ENCODE peak calls at places on chromosomes 5 and 9, in five cellular contexts. One of them, this sample, is unnamed.

GRCh38 chr5:167049043-167049663 is 1242.3 kb upstream of the WWC1 start:
- DNase-seq in GM23248: peak
- DNase-seq in IMR-90: no peak
- DNase-seq in effector memory CD4-positive, alpha-beta T cell: no peak
- DNase-seq in CD4-positive, CD25-positive, alpha-beta regulatory T cell: peak
- DNase-seq in this sample: no peak

GRCh38 chr9:133994359-133995011 is 2.4 kb upstream of the VAV2 start:
- DNase-seq in GM23248: peak
- DNase-seq in IMR-90: peak
- DNase-seq in effector memory CD4-positive, alpha-beta T cell: peak
- DNase-seq in CD4-positive, CD25-positive, alpha-beta regulatory T cell: peak
- DNase-seq in this sample: no peak

GRCh38 chr9:134502261-134503211 is 139.1 kb upstream of the COL5A1 start:
- DNase-seq in GM23248: peak
- DNase-seq in IMR-90: peak
- DNase-seq in effector memory CD4-positive, alpha-beta T cell: no peak
- DNase-seq in CD4-positive, CD25-positive, alpha-beta regulatory T cell: no peak
- DNase-seq in this sample: no peak

GRCh38 chr9:95877984-95878383 is 2.5 kb downstream of the ERCC6L2 start:
- DNase-seq in GM23248: no peak
- DNase-seq in IMR-90: no peak
- DNase-seq in effector memory CD4-positive, alpha-beta T cell: no peak
- DNase-seq in CD4-positive, CD25-positive, alpha-beta regulatory T cell: no peak
- DNase-seq in this sample: no peak

GRCh38 chr9:35538361-35539234 is 48.7 kb downstream of the RUSC2 start:
- DNase-seq in GM23248: peak
- DNase-seq in IMR-90: peak
- DNase-seq in effector memory CD4-positive, alpha-beta T cell: no peak
- DNase-seq in CD4-positive, CD25-positive, alpha-beta regulatory T cell: no peak
- DNase-seq in this sample: peak

GRCh38 chr9:37943329-37944265 is 39.7 kb upstream of the SLC25A51 start:
- DNase-seq in GM23248: peak
- DNase-seq in IMR-90: peak
- DNase-seq in effector memory CD4-positive, alpha-beta T cell: no peak
- DNase-seq in CD4-positive, CD25-positive, alpha-beta regulatory T cell: no peak
- DNase-seq in this sample: no peak

GRCh38 chr5:58940446-58940845 is 357.6 kb downstream of the RAB3C start:
- DNase-seq in GM23248: no peak
- DNase-seq in IMR-90: peak
- DNase-seq in effector memory CD4-positive, alpha-beta T cell: no peak
- DNase-seq in CD4-positive, CD25-positive, alpha-beta regulatory T cell: no peak
- DNase-seq in this sample: no peak

GRCh38 chr5:136235316-136235715 is 42.4 kb upstream of the SMIM32 start:
- DNase-seq in GM23248: no peak
- DNase-seq in IMR-90: no peak
- DNase-seq in effector memory CD4-positive, alpha-beta T cell: no peak
- DNase-seq in CD4-positive, CD25-positive, alpha-beta regulatory T cell: no peak
- DNase-seq in this sample: no peak

GRCh38 chr5:74772359-74772758 is 5.3 kb downstream of the NSA2 start:
- DNase-seq in GM23248: peak
- DNase-seq in IMR-90: peak
- DNase-seq in effector memory CD4-positive, alpha-beta T cell: no peak
- DNase-seq in CD4-positive, CD25-positive, alpha-beta regulatory T cell: no peak
- DNase-seq in this sample: no peak

GRCh38 chr5:171906703-171907590 is 99.5 kb downstream of the FBXW11 start:
- DNase-seq in GM23248: no peak
- DNase-seq in IMR-90: no peak
- DNase-seq in effector memory CD4-positive, alpha-beta T cell: no peak
- DNase-seq in CD4-positive, CD25-positive, alpha-beta regulatory T cell: no peak
- DNase-seq in this sample: no peak

GRCh38 chr9:21585756-21586752 is 103.9 kb upstream of the IFNE start:
- DNase-seq in GM23248: peak
- DNase-seq in IMR-90: no peak
- DNase-seq in effector memory CD4-positive, alpha-beta T cell: no peak
- DNase-seq in CD4-positive, CD25-positive, alpha-beta regulatory T cell: no peak
- DNase-seq in this sample: no peak

GRCh38 chr5:98638111-98638510 is 135.4 kb upstream of the RGMB start:
- DNase-seq in GM23248: no peak
- DNase-seq in IMR-90: no peak
- DNase-seq in effector memory CD4-positive, alpha-beta T cell: no peak
- DNase-seq in CD4-positive, CD25-positive, alpha-beta regulatory T cell: no peak
- DNase-seq in this sample: no peak

GRCh38 chr5:72378636-72379289 is 58.6 kb downstream of the PTCD2 start:
- DNase-seq in GM23248: peak
- DNase-seq in IMR-90: peak
- DNase-seq in effector memory CD4-positive, alpha-beta T cell: no peak
- DNase-seq in CD4-positive, CD25-positive, alpha-beta regulatory T cell: no peak
- DNase-seq in this sample: no peak

GRCh38 chr5:134112726-134113571 is 1.5 kb upstream of the TCF7 start:
- DNase-seq in GM23248: no peak
- DNase-seq in IMR-90: no peak
- DNase-seq in effector memory CD4-positive, alpha-beta T cell: no peak
- DNase-seq in CD4-positive, CD25-positive, alpha-beta regulatory T cell: no peak
- DNase-seq in this sample: no peak
- H3K27ac ChIP-seq in GM23248: no peak
- H3K27ac ChIP-seq in IMR-90: no peak
- H3K27ac ChIP-seq in effector memory CD4-positive, alpha-beta T cell: peak
- H3K27ac ChIP-seq in CD4-positive, CD25-positive, alpha-beta regulatory T cell: peak
- H3K27ac ChIP-seq in this sample: no peak

GRCh38 chr9:90802534-90802933 is 915 bp downstream of the SYK start:
- DNase-seq in GM23248: no peak
- DNase-seq in IMR-90: no peak
- DNase-seq in effector memory CD4-positive, alpha-beta T cell: no peak
- DNase-seq in CD4-positive, CD25-positive, alpha-beta regulatory T cell: no peak
- DNase-seq in this sample: no peak

GRCh38 chr9:90807006-90807405 is 5.4 kb downstream of the SYK start:
- DNase-seq in GM23248: no peak
- DNase-seq in IMR-90: no peak
- DNase-seq in effector memory CD4-positive, alpha-beta T cell: no peak
- DNase-seq in CD4-positive, CD25-positive, alpha-beta regulatory T cell: no peak
- DNase-seq in this sample: no peak

GRCh38 chr9:90803860-90804593 is 2.4 kb downstream of the SYK start:
- DNase-seq in GM23248: no peak
- DNase-seq in IMR-90: no peak
- DNase-seq in effector memory CD4-positive, alpha-beta T cell: no peak
- DNase-seq in CD4-positive, CD25-positive, alpha-beta regulatory T cell: no peak
- DNase-seq in this sample: no peak

GRCh38 chr9:90808226-90808797 is 6.7 kb downstream of the SYK start:
- DNase-seq in GM23248: no peak
- DNase-seq in IMR-90: no peak
- DNase-seq in effector memory CD4-positive, alpha-beta T cell: no peak
- DNase-seq in CD4-positive, CD25-positive, alpha-beta regulatory T cell: no peak
- DNase-seq in this sample: no peak

DNA sequence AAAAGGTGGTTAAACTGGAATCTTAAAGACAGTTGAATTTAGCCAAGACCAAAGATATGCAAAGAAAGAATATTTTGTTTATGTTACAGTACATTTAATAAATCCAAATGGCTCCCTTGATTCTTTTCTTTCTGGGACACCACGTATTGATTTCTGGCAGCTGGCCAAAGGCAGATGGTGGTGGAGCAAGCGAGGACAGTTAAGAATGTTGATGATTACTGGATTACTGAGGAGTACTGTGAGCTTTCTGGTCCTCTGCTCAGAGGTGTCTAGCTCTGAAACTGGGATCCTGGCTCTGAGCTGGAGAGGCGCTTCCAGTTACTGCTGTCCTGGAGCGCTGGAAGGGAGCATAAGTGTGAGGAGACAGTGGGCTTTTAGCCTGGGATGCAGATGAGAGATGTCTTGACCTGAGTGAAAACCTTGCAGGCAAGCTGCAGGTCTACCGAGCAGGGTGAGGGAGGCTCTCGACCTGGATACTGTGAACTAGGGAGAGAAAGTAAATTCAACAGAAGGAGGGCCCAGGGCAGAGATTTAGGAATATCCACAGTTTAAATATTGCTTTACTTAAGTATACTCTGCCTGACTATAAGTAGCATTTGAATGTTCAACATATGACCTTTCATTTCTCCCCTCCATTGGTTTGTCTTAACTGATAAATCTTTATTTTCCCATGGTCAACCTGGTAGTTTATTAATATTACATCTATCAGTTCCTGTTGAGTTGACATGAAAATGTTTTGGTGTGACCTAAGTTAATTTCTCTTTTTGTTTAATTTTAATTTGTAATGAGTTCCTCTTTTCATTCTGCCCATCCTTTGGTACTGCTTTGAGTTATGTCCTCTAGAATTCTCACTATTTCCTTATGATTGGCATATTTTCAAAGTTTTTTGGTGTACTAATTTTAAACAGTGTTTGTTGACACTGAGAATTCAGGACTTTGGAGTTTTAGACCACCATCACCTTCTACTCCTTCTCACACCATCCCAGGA is 3.7 kb downstream of the SYK start:
- DNase-seq in GM23248: no peak
- DNase-seq in IMR-90: no peak
- DNase-seq in effector memory CD4-positive, alpha-beta T cell: no peak
- DNase-seq in CD4-positive, CD25-positive, alpha-beta regulatory T cell: no peak
- DNase-seq in this sample: no peak
- H3K27ac ChIP-seq in GM23248: no peak
- H3K27ac ChIP-seq in IMR-90: no peak
- H3K27ac ChIP-seq in effector memory CD4-positive, alpha-beta T cell: no peak
- H3K27ac ChIP-seq in CD4-positive, CD25-positive, alpha-beta regulatory T cell: no peak
- H3K27ac ChIP-seq in this sample: no peak

GRCh38 chr5:139675825-139676224 is 27.7 kb downstream of the CXXC5 start:
- DNase-seq in GM23248: no peak
- DNase-seq in IMR-90: no peak
- DNase-seq in effector memory CD4-positive, alpha-beta T cell: no peak
- DNase-seq in CD4-positive, CD25-positive, alpha-beta regulatory T cell: no peak
- DNase-seq in this sample: no peak

GRCh38 chr5:139676406-139676805 is 28.3 kb downstream of the CXXC5 start:
- DNase-seq in GM23248: no peak
- DNase-seq in IMR-90: no peak
- DNase-seq in effector memory CD4-positive, alpha-beta T cell: no peak
- DNase-seq in CD4-positive, CD25-positive, alpha-beta regulatory T cell: no peak
- DNase-seq in this sample: no peak

GRCh38 chr5:139678283-139678613 is 30.1 kb downstream of the CXXC5 start:
- DNase-seq in GM23248: no peak
- DNase-seq in IMR-90: no peak
- DNase-seq in effector memory CD4-positive, alpha-beta T cell: no peak
- DNase-seq in CD4-positive, CD25-positive, alpha-beta regulatory T cell: no peak
- DNase-seq in this sample: no peak

GRCh38 chr5:139677404-139678282 is 29.5 kb downstream of the CXXC5 start:
- DNase-seq in GM23248: no peak
- DNase-seq in IMR-90: no peak
- DNase-seq in effector memory CD4-positive, alpha-beta T cell: no peak
- DNase-seq in CD4-positive, CD25-positive, alpha-beta regulatory T cell: no peak
- DNase-seq in this sample: peak

GRCh38 chr5:139676951-139677367 is 28.8 kb downstream of the CXXC5 start:
- DNase-seq in GM23248: no peak
- DNase-seq in IMR-90: no peak
- DNase-seq in effector memory CD4-positive, alpha-beta T cell: no peak
- DNase-seq in CD4-positive, CD25-positive, alpha-beta regulatory T cell: no peak
- DNase-seq in this sample: peak
- H3K27ac ChIP-seq in GM23248: no peak
- H3K27ac ChIP-seq in IMR-90: no peak
- H3K27ac ChIP-seq in effector memory CD4-positive, alpha-beta T cell: no peak
- H3K27ac ChIP-seq in CD4-positive, CD25-positive, alpha-beta regulatory T cell: no peak
- H3K27ac ChIP-seq in this sample: peak

DNA sequence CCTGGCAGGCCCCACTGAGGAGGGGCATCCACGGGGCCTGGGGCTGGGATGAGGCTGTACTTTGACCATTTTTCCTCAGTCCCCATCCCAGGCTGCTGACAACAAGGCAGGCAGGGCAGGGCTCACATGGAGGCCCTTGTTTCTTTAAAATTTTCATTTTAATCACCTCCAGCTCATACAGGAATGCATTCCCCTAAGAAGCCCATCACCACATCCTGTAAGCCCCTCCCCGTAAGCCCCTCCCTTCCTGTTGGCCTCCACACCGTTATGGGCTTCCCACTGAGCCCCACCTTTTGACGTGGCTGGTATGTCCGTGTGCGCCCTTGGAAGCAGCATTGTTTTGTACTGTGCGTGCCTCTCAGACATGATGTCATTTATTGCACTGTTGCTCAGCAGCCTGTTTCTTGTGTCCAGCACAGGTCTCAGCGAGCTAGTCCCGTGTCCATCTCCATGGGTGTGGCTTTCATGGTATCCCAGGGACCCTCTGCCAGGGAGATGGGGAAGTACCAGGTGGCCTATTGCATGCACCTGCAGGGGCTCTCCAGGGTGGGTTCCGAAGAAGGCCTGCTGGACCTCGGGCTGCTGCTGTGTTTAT is 22.4 kb downstream of the PHF2 start:
- DNase-seq in GM23248: peak
- DNase-seq in IMR-90: no peak
- DNase-seq in effector memory CD4-positive, alpha-beta T cell: no peak
- DNase-seq in CD4-positive, CD25-positive, alpha-beta regulatory T cell: peak
- DNase-seq in this sample: no peak
- H3K27ac ChIP-seq in GM23248: no peak
- H3K27ac ChIP-seq in IMR-90: no peak
- H3K27ac ChIP-seq in effector memory CD4-positive, alpha-beta T cell: no peak
- H3K27ac ChIP-seq in CD4-positive, CD25-positive, alpha-beta regulatory T cell: no peak
- H3K27ac ChIP-seq in this sample: no peak

GRCh38 chr9:123697686-123698085 is 232.2 kb downstream of the DENND1A start:
- DNase-seq in GM23248: no peak
- DNase-seq in IMR-90: no peak
- DNase-seq in effector memory CD4-positive, alpha-beta T cell: no peak
- DNase-seq in CD4-positive, CD25-positive, alpha-beta regulatory T cell: no peak
- DNase-seq in this sample: no peak
- H3K27ac ChIP-seq in GM23248: no peak
- H3K27ac ChIP-seq in IMR-90: no peak
- H3K27ac ChIP-seq in effector memory CD4-positive, alpha-beta T cell: no peak
- H3K27ac ChIP-seq in CD4-positive, CD25-positive, alpha-beta regulatory T cell: no peak
- H3K27ac ChIP-seq in this sample: no peak

GRCh38 chr5:127343313-127343712 is 52.7 kb downstream of the MEGF10 start:
- DNase-seq in GM23248: no peak
- DNase-seq in IMR-90: no peak
- DNase-seq in effector memory CD4-positive, alpha-beta T cell: no peak
- DNase-seq in CD4-positive, CD25-positive, alpha-beta regulatory T cell: no peak
- DNase-seq in this sample: no peak
- H3K27ac ChIP-seq in GM23248: no peak
- H3K27ac ChIP-seq in IMR-90: no peak
- H3K27ac ChIP-seq in effector memory CD4-positive, alpha-beta T cell: no peak
- H3K27ac ChIP-seq in CD4-positive, CD25-positive, alpha-beta regulatory T cell: no peak
- H3K27ac ChIP-seq in this sample: no peak

GRCh38 chr9:108724122-108724521 is 131.7 kb downstream of the ACTL7B start:
- DNase-seq in GM23248: no peak
- DNase-seq in IMR-90: no peak
- DNase-seq in effector memory CD4-positive, alpha-beta T cell: no peak
- DNase-seq in CD4-positive, CD25-positive, alpha-beta regulatory T cell: no peak
- DNase-seq in this sample: no peak
- H3K27ac ChIP-seq in GM23248: no peak
- H3K27ac ChIP-seq in IMR-90: no peak
- H3K27ac ChIP-seq in effector memory CD4-positive, alpha-beta T cell: no peak
- H3K27ac ChIP-seq in CD4-positive, CD25-positive, alpha-beta regulatory T cell: no peak
- H3K27ac ChIP-seq in this sample: no peak